ENCODE peak calls at places on chromosome 3, in nine cellular contexts. K, J, O, R, N, D, G, A and Z are unnamed samples.

GRCh38 chr3:45437388-45437787 is 49.0 kb downstream of the LARS2 start:
- DNase-seq in K (no peak), J (peak), O (no peak), R (no peak), N (no peak), D (no peak), G (peak), A (no peak), Z (no peak)

GRCh38 chr3:178107804-178108203 is 428.4 kb upstream of the KCNMB2 start:
- DNase-seq in K (no peak), J (no peak), O (no peak), R (no peak), N (no peak), D (no peak), G (no peak), A (no peak), Z (no peak)

GRCh38 chr3:126994661-126995161 is 11.8 kb downstream of the PLXNA1 start:
- DNase-seq in K (no peak), J (no peak), O (no peak), R (no peak), N (no peak), D (no peak), G (no peak), A (no peak), Z (no peak)

GRCh38 chr3:164577667-164578066 is 500.6 kb downstream of the SI start:
- DNase-seq in K (no peak), J (no peak), O (no peak), R (no peak), N (no peak), D (no peak), G (no peak), A (no peak), Z (no peak)

GRCh38 chr3:15654096-15654495 is 52.6 kb downstream of the BTD start:
- DNase-seq in K (no peak), J (no peak), O (no peak), R (no peak), N (no peak), D (no peak), G (no peak), A (no peak), Z (no peak)

GRCh38 chr3:28951773-28952556 is 328.9 kb upstream of the RBMS3 start:
- DNase-seq in K (no peak), J (no peak), O (no peak), R (no peak), N (no peak), D (no peak), G (no peak), A (no peak), Z (no peak)

GRCh38 chr3:76500746-76501275 is 539.1 kb upstream of the ROBO2 start:
- DNase-seq in K (no peak), J (peak), O (no peak), R (no peak), N (no peak), D (no peak), G (no peak), A (no peak), Z (no peak)

GRCh38 chr3:123070471-123070870 is 3.6 kb downstream of the PDIA5 start:
- DNase-seq in K (no peak), J (no peak), O (no peak), R (no peak), N (no peak), D (no peak), G (no peak), A (no peak), Z (no peak)

GRCh38 chr3:196207833-196208607 is 3.2 kb downstream of the ZDHHC19 start:
- DNase-seq in K (no peak), J (no peak), O (no peak), R (no peak), N (no peak), D (no peak), G (no peak), A (peak), Z (peak)

GRCh38 chr3:42649006-42649405 is 4.5 kb upstream of the ZBTB47 start:
- DNase-seq in K (no peak), J (no peak), O (no peak), R (no peak), N (no peak), D (no peak), G (no peak), A (no peak), Z (no peak)

GRCh38 chr3:120021523-120021922 is 72.7 kb downstream of the GSK3B start:
- DNase-seq in K (peak), J (peak), O (no peak), R (no peak), N (no peak), D (no peak), G (no peak), A (no peak), Z (no peak)

GRCh38 chr3:130916507-130917167 is 22.8 kb downstream of the ATP2C1 start:
- DNase-seq in K (no peak), J (no peak), O (no peak), R (no peak), N (no peak), D (no peak), G (no peak), A (no peak), Z (no peak)

GRCh38 chr3:106673926-106674569 is 703.2 kb upstream of the CCDC54 start:
- DNase-seq in K (no peak), J (peak), O (no peak), R (no peak), N (no peak), D (no peak), G (no peak), A (no peak), Z (no peak)

GRCh38 chr3:43773273-43774104 is 82.8 kb downstream of the ABHD5 start:
- DNase-seq in K (no peak), J (peak), O (no peak), R (no peak), N (peak), D (no peak), G (no peak), A (peak), Z (no peak)

GRCh38 chr3:71710906-71711494 is 14.2 kb downstream of the EIF4E3 start:
- DNase-seq in K (no peak), J (peak), O (no peak), R (peak), N (no peak), D (no peak), G (peak), A (no peak), Z (no peak)

GRCh38 chr3:187736418-187736871 is 8.8 kb downstream of the BCL6 start:
- DNase-seq in K (no peak), J (peak), O (no peak), R (no peak), N (no peak), D (no peak), G (peak), A (no peak), Z (no peak)

GRCh38 chr3:174440350-174440716 is 418.8 kb upstream of the NAALADL2 start:
- DNase-seq in K (peak), J (peak), O (no peak), R (peak), N (no peak), D (no peak), G (no peak), A (no peak), Z (peak)

GRCh38 chr3:58683001-58683845 is 16.6 kb upstream of the FAM3D start:
- DNase-seq in K (no peak), J (peak), O (no peak), R (no peak), N (no peak), D (no peak), G (no peak), A (no peak), Z (peak)

GRCh38 chr3:25582242-25582641 is 82.5 kb downstream of the TOP2B start:
- DNase-seq in K (peak), J (peak), O (no peak), R (peak), N (no peak), D (no peak), G (peak), A (no peak), Z (no peak)

GRCh38 chr3:31729573-31729972 is 196.8 kb downstream of the STT3B start:
- DNase-seq in K (no peak), J (no peak), O (no peak), R (no peak), N (no peak), D (no peak), G (no peak), A (no peak), Z (no peak)

GRCh38 chr3:102332205-102332604 is 102.6 kb upstream of the ZPLD1 start:
- DNase-seq in K (no peak), J (no peak), O (no peak), R (no peak), N (no peak), D (no peak), G (no peak), A (no peak), Z (no peak)

GRCh38 chr3:30643763-30644462 is 37.5 kb downstream of the TGFBR2 start:
- DNase-seq in K (no peak), J (no peak), O (no peak), R (no peak), N (no peak), D (no peak), G (no peak), A (no peak), Z (no peak)

GRCh38 chr3:156513619-156514018 is 41.3 kb downstream of the SSR3 start:
- DNase-seq in K (no peak), J (no peak), O (no peak), R (no peak), N (no peak), D (no peak), G (no peak), A (no peak), Z (no peak)

GRCh38 chr3:71493372-71493771 is 90.2 kb downstream of the FOXP1 start:
- DNase-seq in K (no peak), J (no peak), O (no peak), R (no peak), N (no peak), D (no peak), G (no peak), A (no peak), Z (no peak)

GRCh38 chr3:195854628-195855300 is 43.0 kb upstream of the MUC4 start:
- DNase-seq in K (no peak), J (no peak), O (no peak), R (no peak), N (no peak), D (no peak), G (no peak), A (no peak), Z (no peak)

DNA sequence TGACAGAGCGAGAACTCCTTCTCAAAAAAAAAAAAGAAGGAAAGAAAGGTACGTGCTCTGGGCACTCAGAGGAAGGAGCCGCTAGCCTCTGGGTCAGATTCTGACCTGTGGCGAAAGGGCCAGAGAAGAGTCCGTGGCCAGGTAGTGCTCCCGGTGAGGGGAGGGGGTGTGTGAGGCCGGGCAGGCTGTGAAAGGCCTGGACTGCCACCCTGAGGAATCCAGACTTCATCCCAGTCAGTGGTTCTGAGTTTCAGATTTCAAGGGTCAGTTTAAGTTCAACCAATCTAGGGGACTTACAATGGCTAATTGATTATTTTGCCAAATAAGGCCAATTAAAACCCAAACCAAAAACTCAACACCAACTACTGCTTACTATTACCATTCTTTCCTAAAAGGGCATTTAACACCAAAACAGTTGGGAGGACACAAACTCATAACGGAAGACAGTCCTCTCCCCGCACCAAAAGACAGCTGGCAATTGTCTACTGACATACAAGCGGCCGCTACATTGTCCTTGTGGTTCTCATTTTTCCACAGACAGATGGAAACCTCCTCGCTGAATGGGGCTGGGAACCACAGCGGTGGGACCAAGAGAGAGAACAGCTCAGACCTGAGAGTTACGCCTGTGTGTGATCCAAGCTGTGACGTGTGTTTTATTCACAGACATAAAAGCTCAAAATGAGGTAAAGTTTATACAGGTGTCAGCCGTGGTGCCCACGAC is 30.5 kb downstream of the TMEM44 start:
- DNase-seq in K (no peak), J (no peak), O (no peak), R (no peak), N (no peak), D (no peak), G (no peak), A (no peak), Z (no peak)
- TF ChIP-seq CTCF in K (no peak), J (no peak), O (no peak), R (no peak), N (no peak), D (peak), G (no peak), A (no peak), Z (no peak)

GRCh38 chr3:75296858-75297257 is 367.3 kb upstream of the FRG2C start:
- DNase-seq in K (no peak), J (no peak), O (no peak), R (no peak), N (no peak), D (no peak), G (no peak), A (no peak), Z (no peak)

GRCh38 chr3:75295013-75295412 is 369.1 kb upstream of the FRG2C start:
- DNase-seq in K (no peak), J (no peak), O (no peak), R (no peak), N (no peak), D (no peak), G (no peak), A (no peak), Z (no peak)

DNA sequence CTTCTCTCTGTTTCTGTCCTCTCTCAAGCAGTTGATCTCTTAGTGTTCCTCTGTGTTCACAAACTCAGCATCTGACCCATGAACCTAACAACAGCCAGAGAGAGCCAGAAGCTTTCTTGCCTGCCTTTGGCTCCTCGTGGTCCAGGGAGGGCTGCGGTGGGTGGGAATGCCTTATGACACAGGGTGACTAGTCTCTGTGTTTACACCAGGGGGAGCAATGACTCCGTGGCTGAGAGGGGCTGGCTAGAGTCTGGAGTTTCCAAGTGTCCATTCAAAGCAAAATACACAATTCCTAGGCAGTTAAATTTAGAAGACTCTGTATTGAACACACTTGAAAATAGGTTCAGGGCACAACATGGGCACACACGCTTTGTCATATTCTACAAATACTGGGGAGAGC is 370.0 kb upstream of the FRG2C start:
- DNase-seq in K (no peak), J (peak), O (no peak), R (no peak), N (peak), D (peak), G (no peak), A (peak), Z (peak)
- TF ChIP-seq CTCF in K (peak), J (peak), O (peak), R (peak), N (peak), D (peak), G (peak), A (peak), Z (no peak)

GRCh38 chr3:64748244-64748894 is 60.6 kb upstream of the ADAMTS9 start:
- DNase-seq in K (no peak), J (no peak), O (no peak), R (no peak), N (no peak), D (no peak), G (no peak), A (peak), Z (no peak)
- TF ChIP-seq CTCF in K (no peak), J (no peak), O (no peak), R (no peak), N (no peak), D (no peak), G (no peak), A (no peak), Z (no peak)

DNA sequence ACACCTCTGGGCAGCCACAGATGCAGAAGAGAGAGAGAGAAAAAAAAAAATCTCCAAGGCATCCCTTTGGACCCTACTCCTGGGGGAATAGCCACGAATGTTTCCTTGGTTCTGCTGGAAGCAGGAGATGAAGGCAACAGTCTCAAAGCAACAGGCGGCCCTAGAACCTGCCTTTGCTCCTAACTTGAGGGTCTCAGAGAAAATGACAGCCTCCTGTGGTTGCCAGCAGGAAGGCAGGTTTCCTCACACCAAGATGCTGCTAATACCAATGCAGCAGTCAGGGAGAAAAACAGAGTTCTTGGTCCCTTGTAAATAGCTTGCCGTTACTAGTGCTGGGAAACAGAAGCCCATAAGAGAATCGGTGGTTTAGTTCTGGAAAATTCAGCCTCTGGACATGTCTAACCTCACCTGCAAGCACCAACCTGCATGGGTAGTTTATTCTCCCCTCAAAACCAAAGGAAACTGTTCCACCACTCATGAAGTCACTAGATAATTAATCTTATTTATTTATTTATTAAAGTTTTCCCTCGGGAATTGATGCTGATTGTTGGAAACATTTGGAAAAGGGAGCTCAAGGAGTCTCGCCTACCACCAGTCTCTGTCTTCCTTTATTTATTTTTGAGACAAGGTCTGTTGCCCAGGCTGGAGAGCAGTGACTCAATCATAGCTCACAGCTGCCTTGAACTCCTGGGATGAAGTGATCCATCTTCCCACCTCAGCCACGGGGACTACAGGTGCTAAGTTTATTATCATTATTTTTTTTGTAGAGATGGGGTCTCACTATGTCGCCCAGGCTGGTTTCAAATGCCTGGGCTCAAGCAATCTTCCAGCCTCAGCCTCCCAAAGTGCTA is 872 bp upstream of the FRMD4B start:
- DNase-seq in K (no peak), J (no peak), O (no peak), R (no peak), N (no peak), D (no peak), G (no peak), A (no peak), Z (no peak)
- TF ChIP-seq CTCF in K (no peak), J (no peak), O (no peak), R (no peak), N (no peak), D (no peak), G (no peak), A (no peak), Z (no peak)